ENCODE peak calls at places on chromosomes 11 and 22, in nine cellular contexts. One of them, this sample, is unnamed.

GRCh38 chr11:22920939-22921565 is 60.8 kb upstream of the CCDC179 start:
- DNase-seq in body of pancreas: peak
- DNase-seq in thoracic aorta: no peak
- DNase-seq in NB4: peak
- DNase-seq in A549: peak
- DNase-seq in astrocyte of the cerebellum: peak
- DNase-seq in DND-41: peak
- DNase-seq in choroid plexus epithelial cell: peak
- DNase-seq in lower lobe of right lung: no peak
- DNase-seq in this sample: no peak

GRCh38 chr11:126383301-126384052 is 28.0 kb downstream of the ST3GAL4 start:
- DNase-seq in body of pancreas: no peak
- DNase-seq in thoracic aorta: no peak
- DNase-seq in NB4: no peak
- DNase-seq in A549: no peak
- DNase-seq in astrocyte of the cerebellum: no peak
- DNase-seq in DND-41: no peak
- DNase-seq in choroid plexus epithelial cell: no peak
- DNase-seq in lower lobe of right lung: no peak
- DNase-seq in this sample: no peak

GRCh38 chr11:130775306-130776043 is 140.8 kb downstream of the SNX19 start:
- DNase-seq in body of pancreas: no peak
- DNase-seq in thoracic aorta: no peak
- DNase-seq in NB4: no peak
- DNase-seq in A549: no peak
- DNase-seq in astrocyte of the cerebellum: no peak
- DNase-seq in DND-41: no peak
- DNase-seq in choroid plexus epithelial cell: peak
- DNase-seq in lower lobe of right lung: no peak
- DNase-seq in this sample: no peak

GRCh38 chr11:64566042-64566914 is 24.7 kb upstream of the SLC22A12 start:
- DNase-seq in body of pancreas: peak
- DNase-seq in thoracic aorta: no peak
- DNase-seq in NB4: peak
- DNase-seq in A549: peak
- DNase-seq in astrocyte of the cerebellum: peak
- DNase-seq in DND-41: peak
- DNase-seq in choroid plexus epithelial cell: peak
- DNase-seq in lower lobe of right lung: peak
- DNase-seq in this sample: peak

GRCh38 chr11:70880416-70880815 is 372.0 kb downstream of the SHANK2 start:
- DNase-seq in body of pancreas: no peak
- DNase-seq in thoracic aorta: no peak
- DNase-seq in NB4: no peak
- DNase-seq in A549: no peak
- DNase-seq in astrocyte of the cerebellum: no peak
- DNase-seq in DND-41: no peak
- DNase-seq in choroid plexus epithelial cell: no peak
- DNase-seq in lower lobe of right lung: no peak
- DNase-seq in this sample: no peak

GRCh38 chr22:31926969-31927368 is 17.4 kb upstream of the YWHAH start:
- DNase-seq in body of pancreas: no peak
- DNase-seq in thoracic aorta: no peak
- DNase-seq in NB4: no peak
- DNase-seq in A549: no peak
- DNase-seq in astrocyte of the cerebellum: no peak
- DNase-seq in DND-41: no peak
- DNase-seq in choroid plexus epithelial cell: peak
- DNase-seq in lower lobe of right lung: no peak
- DNase-seq in this sample: no peak

GRCh38 chr22:24696551-24697001 is 77.9 kb downstream of the PIWIL3 start:
- DNase-seq in body of pancreas: no peak
- DNase-seq in thoracic aorta: no peak
- DNase-seq in NB4: no peak
- DNase-seq in A549: no peak
- DNase-seq in astrocyte of the cerebellum: no peak
- DNase-seq in DND-41: no peak
- DNase-seq in choroid plexus epithelial cell: no peak
- DNase-seq in lower lobe of right lung: no peak
- DNase-seq in this sample: no peak

GRCh38 chr11:128629516-128630106 is 42.3 kb upstream of the ETS1 start:
- DNase-seq in body of pancreas: no peak
- DNase-seq in thoracic aorta: no peak
- DNase-seq in NB4: no peak
- DNase-seq in A549: no peak
- DNase-seq in astrocyte of the cerebellum: no peak
- DNase-seq in DND-41: no peak
- DNase-seq in choroid plexus epithelial cell: no peak
- DNase-seq in lower lobe of right lung: no peak
- DNase-seq in this sample: no peak

GRCh38 chr11:124043420-124043819 is 2.3 kb upstream of the OR10G7 start:
- DNase-seq in body of pancreas: no peak
- DNase-seq in thoracic aorta: no peak
- DNase-seq in NB4: no peak
- DNase-seq in A549: no peak
- DNase-seq in astrocyte of the cerebellum: no peak
- DNase-seq in DND-41: no peak
- DNase-seq in choroid plexus epithelial cell: no peak
- DNase-seq in lower lobe of right lung: no peak
- DNase-seq in this sample: no peak

GRCh38 chr11:61779666-61780525 is 12.5 kb downstream of the TMEM258 start:
- DNase-seq in body of pancreas: no peak
- DNase-seq in thoracic aorta: no peak
- DNase-seq in NB4: no peak
- DNase-seq in A549: no peak
- DNase-seq in astrocyte of the cerebellum: no peak
- DNase-seq in DND-41: no peak
- DNase-seq in choroid plexus epithelial cell: no peak
- DNase-seq in lower lobe of right lung: no peak
- DNase-seq in this sample: no peak

GRCh38 chr11:85955531-85955930 is 100.3 kb downstream of the CCDC83 start:
- DNase-seq in body of pancreas: no peak
- DNase-seq in thoracic aorta: no peak
- DNase-seq in NB4: no peak
- DNase-seq in A549: no peak
- DNase-seq in astrocyte of the cerebellum: peak
- DNase-seq in DND-41: no peak
- DNase-seq in choroid plexus epithelial cell: peak
- DNase-seq in lower lobe of right lung: no peak
- DNase-seq in this sample: no peak

GRCh38 chr11:44611088-44611487 is 45.6 kb downstream of the CD82 start:
- DNase-seq in body of pancreas: no peak
- DNase-seq in thoracic aorta: no peak
- DNase-seq in NB4: no peak
- DNase-seq in A549: no peak
- DNase-seq in astrocyte of the cerebellum: no peak
- DNase-seq in DND-41: no peak
- DNase-seq in choroid plexus epithelial cell: no peak
- DNase-seq in lower lobe of right lung: no peak
- DNase-seq in this sample: no peak

GRCh38 chr11:68966894-68967780 is 13.6 kb downstream of the MRGPRD start:
- DNase-seq in body of pancreas: no peak
- DNase-seq in thoracic aorta: no peak
- DNase-seq in NB4: no peak
- DNase-seq in A549: no peak
- DNase-seq in astrocyte of the cerebellum: no peak
- DNase-seq in DND-41: no peak
- DNase-seq in choroid plexus epithelial cell: no peak
- DNase-seq in lower lobe of right lung: peak
- DNase-seq in this sample: no peak

GRCh38 chr11:70176940-70177689 is 26.0 kb upstream of the FADD start:
- DNase-seq in body of pancreas: peak
- DNase-seq in thoracic aorta: no peak
- DNase-seq in NB4: peak
- DNase-seq in A549: peak
- DNase-seq in astrocyte of the cerebellum: no peak
- DNase-seq in DND-41: peak
- DNase-seq in choroid plexus epithelial cell: peak
- DNase-seq in lower lobe of right lung: peak
- DNase-seq in this sample: no peak

GRCh38 chr22:50119169-50119767 is 29.5 kb downstream of the MOV10L1 start:
- DNase-seq in body of pancreas: no peak
- DNase-seq in thoracic aorta: no peak
- DNase-seq in NB4: no peak
- DNase-seq in A549: no peak
- DNase-seq in astrocyte of the cerebellum: no peak
- DNase-seq in DND-41: no peak
- DNase-seq in choroid plexus epithelial cell: no peak
- DNase-seq in lower lobe of right lung: no peak
- DNase-seq in this sample: no peak

GRCh38 chr11:126990716-126991480 is 9.7 kb downstream of the KIRREL3 start:
- DNase-seq in body of pancreas: no peak
- DNase-seq in thoracic aorta: no peak
- DNase-seq in NB4: no peak
- DNase-seq in A549: no peak
- DNase-seq in astrocyte of the cerebellum: no peak
- DNase-seq in DND-41: no peak
- DNase-seq in choroid plexus epithelial cell: no peak
- DNase-seq in lower lobe of right lung: no peak
- DNase-seq in this sample: no peak

GRCh38 chr11:124737638-124738293 is 2.0 kb upstream of the NRGN start:
- DNase-seq in body of pancreas: no peak
- DNase-seq in thoracic aorta: no peak
- DNase-seq in NB4: no peak
- DNase-seq in A549: no peak
- DNase-seq in astrocyte of the cerebellum: no peak
- DNase-seq in DND-41: no peak
- DNase-seq in choroid plexus epithelial cell: no peak
- DNase-seq in lower lobe of right lung: no peak
- DNase-seq in this sample: no peak

GRCh38 chr11:91703042-91703441 is 521.6 kb upstream of the FAT3 start:
- DNase-seq in body of pancreas: no peak
- DNase-seq in thoracic aorta: no peak
- DNase-seq in NB4: no peak
- DNase-seq in A549: no peak
- DNase-seq in astrocyte of the cerebellum: no peak
- DNase-seq in DND-41: no peak
- DNase-seq in choroid plexus epithelial cell: no peak
- DNase-seq in lower lobe of right lung: no peak
- DNase-seq in this sample: no peak

DNA sequence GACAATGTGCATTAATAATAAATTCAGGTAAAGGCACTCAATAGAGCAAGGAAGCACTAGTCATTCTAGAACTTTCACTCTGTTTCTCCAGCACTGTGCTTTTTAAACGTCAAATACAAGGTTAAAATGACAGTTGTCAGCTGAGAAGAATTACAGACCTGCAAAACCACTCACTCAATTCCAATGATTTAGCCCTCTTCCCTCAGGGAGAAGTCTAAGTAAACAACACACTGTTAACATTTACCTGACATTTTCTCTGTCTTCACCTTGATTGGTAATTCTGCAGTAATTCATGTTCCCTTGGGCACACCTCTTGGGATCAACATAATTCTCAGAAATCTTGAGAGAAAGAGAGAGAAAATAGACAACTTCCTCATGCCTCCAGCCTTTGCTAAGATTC is 517.0 kb upstream of the FAT3 start:
- DNase-seq in body of pancreas: no peak
- DNase-seq in thoracic aorta: no peak
- DNase-seq in NB4: no peak
- DNase-seq in A549: no peak
- DNase-seq in astrocyte of the cerebellum: no peak
- DNase-seq in DND-41: no peak
- DNase-seq in choroid plexus epithelial cell: no peak
- DNase-seq in lower lobe of right lung: no peak
- DNase-seq in this sample: no peak
- H3K4me3 ChIP-seq in body of pancreas: no peak
- H3K4me3 ChIP-seq in thoracic aorta: no peak
- H3K4me3 ChIP-seq in NB4: no peak
- H3K4me3 ChIP-seq in A549: no peak
- H3K4me3 ChIP-seq in astrocyte of the cerebellum: no peak
- H3K4me3 ChIP-seq in DND-41: no peak
- H3K4me3 ChIP-seq in choroid plexus epithelial cell: no peak
- H3K4me3 ChIP-seq in lower lobe of right lung: no peak
- H3K4me3 ChIP-seq in this sample: no peak

DNA sequence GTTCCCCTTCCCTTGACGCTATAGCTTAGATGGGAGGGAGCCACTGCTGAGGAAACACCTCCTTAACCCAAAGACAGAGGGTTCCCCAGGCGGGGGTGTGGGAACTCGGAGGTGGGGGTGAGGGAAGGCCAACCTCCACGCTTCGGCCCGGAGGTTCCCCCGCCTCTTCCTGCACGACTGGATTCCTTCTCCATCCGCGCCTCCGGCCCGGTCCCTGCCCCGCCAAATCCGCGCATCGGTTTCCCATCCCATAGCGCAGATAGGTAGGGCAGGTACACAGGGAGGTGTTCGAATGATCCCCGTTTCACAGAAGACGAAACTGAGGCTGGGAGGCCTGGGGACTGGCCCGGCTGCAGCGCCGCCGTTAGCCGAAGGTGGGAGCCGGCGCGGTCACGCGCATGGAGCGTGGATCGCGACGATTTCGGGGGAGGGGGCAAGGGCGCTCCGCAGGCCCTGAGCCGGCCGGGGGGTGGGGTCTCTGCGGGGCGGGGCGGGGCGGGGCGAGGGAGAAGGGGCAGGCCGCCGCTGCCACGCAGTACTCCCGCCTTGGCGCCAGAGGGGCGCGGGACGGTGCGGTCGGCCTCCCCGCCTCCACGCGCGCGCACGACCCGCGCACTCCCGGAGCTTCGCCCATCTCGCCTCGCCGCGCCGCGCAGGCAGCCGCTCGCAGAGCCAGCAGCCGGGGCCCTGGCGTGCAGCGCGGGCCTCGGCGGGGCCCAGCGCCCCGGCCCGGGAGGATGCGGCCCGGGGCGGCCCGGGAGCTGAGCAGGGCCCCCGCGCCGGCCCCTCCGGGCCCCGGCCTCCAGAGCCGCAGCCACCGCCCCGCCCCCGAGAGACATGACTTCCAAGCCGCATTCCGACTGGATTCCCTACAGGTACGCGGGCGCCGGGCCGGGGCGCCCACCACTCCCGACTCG is at the start of gene TUB:
- DNase-seq in body of pancreas: no peak
- DNase-seq in thoracic aorta: no peak
- DNase-seq in NB4: no peak
- DNase-seq in A549: peak
- DNase-seq in astrocyte of the cerebellum: no peak
- DNase-seq in DND-41: no peak
- DNase-seq in choroid plexus epithelial cell: no peak
- DNase-seq in lower lobe of right lung: no peak
- DNase-seq in this sample: no peak
- TF ChIP-seq CTCF in body of pancreas: no peak
- TF ChIP-seq CTCF in thoracic aorta: no peak
- TF ChIP-seq CTCF in NB4: no peak
- TF ChIP-seq CTCF in A549: no peak
- TF ChIP-seq CTCF in astrocyte of the cerebellum: no peak
- TF ChIP-seq CTCF in DND-41: no peak
- TF ChIP-seq CTCF in choroid plexus epithelial cell: no peak
- TF ChIP-seq CTCF in lower lobe of right lung: no peak
- TF ChIP-seq CTCF in this sample: no peak

GRCh38 chr11:82902880-82903279 is 1.3 kb downstream of the DDIAS start:
- DNase-seq in body of pancreas: no peak
- DNase-seq in thoracic aorta: no peak
- DNase-seq in NB4: no peak
- DNase-seq in A549: no peak
- DNase-seq in astrocyte of the cerebellum: no peak
- DNase-seq in DND-41: no peak
- DNase-seq in choroid plexus epithelial cell: no peak
- DNase-seq in lower lobe of right lung: no peak
- DNase-seq in this sample: no peak
- H3K4me3 ChIP-seq in body of pancreas: no peak
- H3K4me3 ChIP-seq in thoracic aorta: no peak
- H3K4me3 ChIP-seq in NB4: peak
- H3K4me3 ChIP-seq in A549: no peak
- H3K4me3 ChIP-seq in astrocyte of the cerebellum: no peak
- H3K4me3 ChIP-seq in DND-41: no peak
- H3K4me3 ChIP-seq in choroid plexus epithelial cell: no peak
- H3K4me3 ChIP-seq in lower lobe of right lung: no peak
- H3K4me3 ChIP-seq in this sample: no peak

GRCh38 chr11:116249561-116249960 is 523.2 kb downstream of the BUD13 start:
- DNase-seq in body of pancreas: no peak
- DNase-seq in thoracic aorta: no peak
- DNase-seq in NB4: no peak
- DNase-seq in A549: no peak
- DNase-seq in astrocyte of the cerebellum: no peak
- DNase-seq in DND-41: no peak
- DNase-seq in choroid plexus epithelial cell: no peak
- DNase-seq in lower lobe of right lung: no peak
- DNase-seq in this sample: no peak
- TF ChIP-seq CTCF in body of pancreas: no peak
- TF ChIP-seq CTCF in thoracic aorta: no peak
- TF ChIP-seq CTCF in NB4: peak
- TF ChIP-seq CTCF in A549: no peak
- TF ChIP-seq CTCF in astrocyte of the cerebellum: no peak
- TF ChIP-seq CTCF in DND-41: no peak
- TF ChIP-seq CTCF in choroid plexus epithelial cell: no peak
- TF ChIP-seq CTCF in lower lobe of right lung: no peak
- TF ChIP-seq CTCF in this sample: no peak

This sample was measured in retinal pigment epithelial cell.